ENCODE peak calls at places on chromosomes 16 and 17, in five cellular contexts. One of them, this sample, is unnamed.

GRCh38 chr17:56244268-56244890 is 91.1 kb downstream of the ANKFN1 start:
- DNase-seq in fibroblast of lung: no peak
- DNase-seq in GM23338: peak; percentile 37
- DNase-seq in astrocyte: no peak
- DNase-seq in K562: no peak
- DNase-seq in this sample: no peak

GRCh38 chr17:46832945-46833839 is 14.7 kb upstream of the WNT3 start:
- DNase-seq in K562: peak; percentile 40
- DNase-seq in fibroblast of lung: peak; percentile 32
- DNase-seq in GM23338: no peak
- DNase-seq in astrocyte: peak; percentile 77
- DNase-seq in this sample: no peak

GRCh38 chr17:50096092-50096491 is 941 bp downstream of the PDK2 start:
- DNase-seq in fibroblast of lung: no peak
- DNase-seq in GM23338: no peak
- DNase-seq in astrocyte: no peak
- DNase-seq in K562: no peak
- DNase-seq in this sample: no peak

GRCh38 chr17:69761011-69761410 is 314.0 kb upstream of the KCNJ16 start:
- DNase-seq in fibroblast of lung: no peak
- DNase-seq in GM23338: no peak
- DNase-seq in K562: no peak
- DNase-seq in astrocyte: peak; percentile 34
- DNase-seq in this sample: no peak

GRCh38 chr17:4810696-4811289 is 3.8 kb downstream of the PLD2 start:
- DNase-seq in astrocyte: no peak
- DNase-seq in K562: no peak
- DNase-seq in GM23338: no peak
- DNase-seq in fibroblast of lung: no peak
- DNase-seq in this sample: no peak

GRCh38 chr17:58312021-58312630 is 16.5 kb downstream of the TSPOAP1 start:
- DNase-seq in K562: no peak
- DNase-seq in fibroblast of lung: no peak
- DNase-seq in astrocyte: no peak
- DNase-seq in GM23338: no peak
- DNase-seq in this sample: no peak

GRCh38 chr17:2303278-2304188 is at the start of the genes SMG6 and SRR:
- DNase-seq in astrocyte: peak; percentile 67
- DNase-seq in fibroblast of lung: peak; percentile 84
- DNase-seq in K562: peak; percentile 90
- DNase-seq in GM23338: peak; percentile 94
- DNase-seq in this sample: peak; percentile 45

GRCh38 chr17:71975998-71976649 is 144.7 kb upstream of the SOX9 start:
- DNase-seq in K562: no peak
- DNase-seq in GM23338: peak; percentile 11
- DNase-seq in fibroblast of lung: peak; percentile 98
- DNase-seq in astrocyte: peak; percentile 96
- DNase-seq in this sample: no peak

GRCh38 chr17:59527931-59528330 is 37.5 kb upstream of the DHX40 start:
- DNase-seq in fibroblast of lung: no peak
- DNase-seq in GM23338: no peak
- DNase-seq in K562: no peak
- DNase-seq in astrocyte: no peak
- DNase-seq in this sample: no peak

GRCh38 chr16:68200120-68200783 is 35.7 kb downstream of the ESRP2 start:
- DNase-seq in K562: no peak
- DNase-seq in GM23338: no peak
- DNase-seq in fibroblast of lung: peak; percentile 41
- DNase-seq in astrocyte: peak; percentile 37
- DNase-seq in this sample: no peak

GRCh38 chr16:66361604-66362135 is 4.8 kb upstream of the CDH5 start:
- DNase-seq in fibroblast of lung: no peak
- DNase-seq in GM23338: no peak
- DNase-seq in K562: no peak
- DNase-seq in astrocyte: no peak
- DNase-seq in this sample: no peak

GRCh38 chr16:69839798-69840409 is 77.8 kb downstream of the WWP2 start:
- DNase-seq in GM23338: no peak
- DNase-seq in astrocyte: no peak
- DNase-seq in fibroblast of lung: peak; percentile 20
- DNase-seq in K562: no peak
- DNase-seq in this sample: no peak

GRCh38 chr16:88727871-88728270 is 21.6 kb downstream of the CTU2 start:
- DNase-seq in GM23338: no peak
- DNase-seq in fibroblast of lung: no peak
- DNase-seq in K562: no peak
- DNase-seq in astrocyte: no peak
- DNase-seq in this sample: no peak

GRCh38 chr16:53829186-53829747 is 125.3 kb downstream of the FTO start:
- DNase-seq in astrocyte: peak; percentile 66
- DNase-seq in fibroblast of lung: peak; percentile 15
- DNase-seq in GM23338: no peak
- DNase-seq in K562: no peak
- DNase-seq in this sample: no peak
- TF ChIP-seq EZH2 in astrocyte: no peak
- TF ChIP-seq EZH2 in fibroblast of lung: no peak
- TF ChIP-seq EZH2 in GM23338: no peak
- TF ChIP-seq EZH2 in K562: no peak
- TF ChIP-seq EZH2 in this sample: no peak

GRCh38 chr17:205817-206216 is 24.4 kb upstream of the DOC2B start:
- DNase-seq in GM23338: no peak
- DNase-seq in astrocyte: no peak
- DNase-seq in K562: no peak
- DNase-seq in fibroblast of lung: no peak
- DNase-seq in this sample: no peak

GRCh38 chr17:207775-208174 is 26.3 kb upstream of the DOC2B start:
- DNase-seq in GM23338: no peak
- DNase-seq in astrocyte: no peak
- DNase-seq in fibroblast of lung: no peak
- DNase-seq in K562: no peak
- DNase-seq in this sample: no peak

GRCh38 chr17:208429-208828 is 27.0 kb upstream of the DOC2B start:
- DNase-seq in GM23338: no peak
- DNase-seq in fibroblast of lung: no peak
- DNase-seq in K562: no peak
- DNase-seq in astrocyte: no peak
- DNase-seq in this sample: no peak

GRCh38 chr17:205176-205538 is 23.7 kb upstream of the DOC2B start:
- DNase-seq in K562: no peak
- DNase-seq in GM23338: no peak
- DNase-seq in astrocyte: no peak
- DNase-seq in fibroblast of lung: no peak
- DNase-seq in this sample: no peak

DNA sequence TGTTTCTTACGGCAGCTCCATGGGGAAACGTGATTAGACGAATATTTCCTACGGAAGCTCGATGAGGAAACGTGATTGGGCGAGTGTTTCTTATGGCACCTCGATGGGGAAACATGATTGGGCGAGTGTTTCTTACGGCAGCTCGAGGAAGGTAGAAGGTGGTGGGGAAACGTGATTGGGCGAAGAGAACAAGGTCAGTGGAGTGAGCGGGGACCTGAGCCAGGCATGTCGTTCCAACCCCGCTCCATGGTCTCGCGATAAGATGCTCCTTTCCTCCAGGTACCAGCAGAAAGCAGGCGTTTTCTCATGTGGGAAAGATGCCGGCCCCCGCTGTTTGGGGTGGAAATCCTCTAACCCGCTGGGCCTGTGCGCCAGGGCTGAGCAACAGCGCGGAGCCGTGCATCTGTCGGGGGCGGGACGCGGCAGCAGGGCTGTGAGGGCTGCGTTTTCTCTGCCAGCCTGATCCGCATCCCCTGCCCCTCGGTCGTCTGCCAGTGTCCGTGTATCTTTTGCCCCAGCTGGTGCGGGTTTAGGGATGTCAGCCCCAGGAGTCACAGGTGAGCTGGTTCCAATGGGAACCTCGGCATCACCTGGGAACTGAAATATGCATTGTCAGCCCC is 25.6 kb upstream of the DOC2B start:
- DNase-seq in astrocyte: no peak
- DNase-seq in fibroblast of lung: no peak
- DNase-seq in K562: no peak
- DNase-seq in GM23338: no peak
- DNase-seq in this sample: no peak
- TF ChIP-seq EZH2 in astrocyte: no peak
- TF ChIP-seq EZH2 in fibroblast of lung: no peak
- TF ChIP-seq EZH2 in K562: no peak
- TF ChIP-seq EZH2 in GM23338: no peak
- TF ChIP-seq EZH2 in this sample: no peak

GRCh38 chr17:17692353-17693252 is 11.3 kb downstream of the RAI1 start:
- DNase-seq in astrocyte: no peak
- DNase-seq in fibroblast of lung: no peak
- DNase-seq in GM23338: no peak
- DNase-seq in K562: no peak
- DNase-seq in this sample: no peak

GRCh38 chr17:17693253-17693954 is 12.1 kb downstream of the RAI1 start:
- DNase-seq in fibroblast of lung: no peak
- DNase-seq in K562: no peak
- DNase-seq in astrocyte: no peak
- DNase-seq in GM23338: peak; percentile 71
- DNase-seq in this sample: no peak

GRCh38 chr17:17693955-17694228 is 12.6 kb downstream of the RAI1 start:
- DNase-seq in fibroblast of lung: no peak
- DNase-seq in GM23338: no peak
- DNase-seq in K562: no peak
- DNase-seq in astrocyte: no peak
- DNase-seq in this sample: no peak

GRCh38 chr17:17696075-17696474 is 14.8 kb downstream of the RAI1 start:
- DNase-seq in fibroblast of lung: no peak
- DNase-seq in astrocyte: no peak
- DNase-seq in GM23338: no peak
- DNase-seq in K562: no peak
- DNase-seq in this sample: no peak

GRCh38 chr17:17694229-17695081 is 13.2 kb downstream of the RAI1 start:
- DNase-seq in GM23338: peak; percentile 81
- DNase-seq in K562: peak; percentile 70
- DNase-seq in fibroblast of lung: peak; percentile 60
- DNase-seq in astrocyte: peak; percentile 70
- DNase-seq in this sample: no peak
- TF ChIP-seq EZH2 in GM23338: no peak
- TF ChIP-seq EZH2 in K562: no peak
- TF ChIP-seq EZH2 in fibroblast of lung: no peak
- TF ChIP-seq EZH2 in astrocyte: no peak
- TF ChIP-seq EZH2 in this sample: no peak

DNA sequence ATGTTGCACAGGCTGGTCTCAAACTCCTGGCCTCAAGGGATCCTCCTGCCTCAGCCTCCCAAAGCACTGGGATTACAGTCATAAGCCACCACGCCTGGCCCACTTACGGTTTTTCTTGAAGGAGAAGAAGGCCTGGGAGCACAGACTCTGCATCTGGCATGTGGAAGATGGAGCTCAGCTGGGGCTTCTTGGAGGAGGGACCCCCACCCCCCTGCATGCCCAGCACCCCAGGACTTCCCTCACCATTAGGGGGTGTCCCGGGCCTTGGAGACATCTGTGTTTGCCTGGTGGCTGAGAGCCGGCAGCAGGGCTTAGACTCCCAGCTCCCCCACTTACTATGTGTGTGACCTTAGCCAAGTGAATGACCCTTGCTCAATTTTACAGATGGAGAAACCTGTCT is 204.7 kb downstream of the ZNF423 start:
- DNase-seq in fibroblast of lung: no peak
- DNase-seq in K562: no peak
- DNase-seq in GM23338: no peak
- DNase-seq in astrocyte: no peak
- DNase-seq in this sample: no peak
- TF ChIP-seq EZH2 in fibroblast of lung: no peak
- TF ChIP-seq EZH2 in K562: no peak
- TF ChIP-seq EZH2 in GM23338: no peak
- TF ChIP-seq EZH2 in astrocyte: no peak
- TF ChIP-seq EZH2 in this sample: no peak

GRCh38 chr17:81346908-81347349 is 48.3 kb upstream of the BAHCC1 start:
- DNase-seq in K562: no peak
- DNase-seq in GM23338: no peak
- DNase-seq in astrocyte: no peak
- DNase-seq in fibroblast of lung: no peak
- DNase-seq in this sample: no peak
- TF ChIP-seq EZH2 in K562: no peak
- TF ChIP-seq EZH2 in GM23338: peak; percentile 28
- TF ChIP-seq EZH2 in astrocyte: no peak
- TF ChIP-seq EZH2 in fibroblast of lung: no peak
- TF ChIP-seq EZH2 in this sample: no peak

GRCh38 chr16:11819798-11820197 is 22.7 kb upstream of the ZC3H7A start:
- DNase-seq in astrocyte: no peak
- DNase-seq in fibroblast of lung: no peak
- DNase-seq in K562: peak; percentile 66
- DNase-seq in GM23338: no peak
- DNase-seq in this sample: no peak

DNA sequence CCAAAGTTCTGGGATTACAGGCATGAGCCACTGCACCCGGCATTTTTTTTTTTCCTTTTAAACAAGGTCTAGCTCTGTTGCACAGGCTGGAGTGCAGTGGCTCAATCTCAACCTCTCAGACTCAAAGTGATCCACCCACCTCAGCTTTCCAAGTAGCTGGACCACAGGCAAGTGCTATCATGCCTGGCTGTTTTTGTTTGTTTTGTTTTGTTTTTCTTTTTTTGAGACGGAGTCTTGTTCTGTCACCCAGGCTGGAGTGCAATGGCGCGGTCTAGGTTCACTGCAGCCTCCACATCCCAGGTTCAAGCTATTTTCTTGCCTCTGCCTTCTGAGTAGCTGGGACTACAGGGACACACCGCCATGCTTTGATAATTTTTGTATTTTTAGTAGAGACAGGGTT is 19.1 kb upstream of the ZC3H7A start:
- DNase-seq in fibroblast of lung: no peak
- DNase-seq in K562: no peak
- DNase-seq in astrocyte: no peak
- DNase-seq in GM23338: no peak
- DNase-seq in this sample: no peak
- TF ChIP-seq EZH2 in fibroblast of lung: no peak
- TF ChIP-seq EZH2 in K562: no peak
- TF ChIP-seq EZH2 in astrocyte: no peak
- TF ChIP-seq EZH2 in GM23338: no peak
- TF ChIP-seq EZH2 in this sample: no peak

This sample was measured in GM12878.